ENCODE peak calls at places on chromosomes 3 and 15, in four cellular contexts. W is caudate nucleus; K is body of pancreas; F is stimulated activated CD8-positive, alpha-beta memory T cell treated with anti-CD3 and anti-CD28 coated beads, Interleukin-7, amount 100 ng/mL, for 1 hour. E is an unnamed sample.

GRCh38 chr3:57691411-57692133 is 1.3 kb downstream of the DENND6A start:
- DNase-seq in F (no peak), W (no peak), K (no peak), E (no peak)

GRCh38 chr3:100682056-100682853 is 27.0 kb upstream of the TFG start:
- DNase-seq in K (no peak), F (no peak), W (no peak), E (no peak)

GRCh38 chr3:195147649-195148121 is 123.3 kb downstream of the XXYLT1 start:
- DNase-seq in K (no peak), W (no peak), F (no peak), E (no peak)

GRCh38 chr3:196756738-196757137 is 17.1 kb downstream of the PAK2 start:
- DNase-seq in F (no peak), K (no peak), W (no peak), E (no peak)

GRCh38 chr15:62952969-62953368 is 89.6 kb upstream of the TPM1 start:
- DNase-seq in W (no peak), K (no peak), F (no peak), E (no peak)

GRCh38 chr15:51266548-51266947 is 71.8 kb downstream of the CYP19A1 start:
- DNase-seq in K (no peak), W (no peak), F (no peak), E (no peak)

GRCh38 chr3:173745952-173746682 is 348.6 kb downstream of the NLGN1 start:
- DNase-seq in F (no peak), W (no peak), K (no peak), E (peak)

GRCh38 chr3:119795849-119796248 is 13.9 kb downstream of the NR1I2 start:
- DNase-seq in K (no peak), F (no peak), W (no peak), E (no peak)

GRCh38 chr15:90191344-90191687 is 9.8 kb upstream of the SEMA4B start:
- DNase-seq in W (no peak), K (no peak), F (no peak), E (no peak)

GRCh38 chr3:195162033-195162669 is 108.8 kb downstream of the XXYLT1 start:
- DNase-seq in K (peak), F (no peak), W (no peak), E (no peak)

GRCh38 chr3:35777563-35777962 is 138.2 kb downstream of the ARPP21 start:
- DNase-seq in W (no peak), K (no peak), F (no peak), E (no peak)

GRCh38 chr3:2446146-2446545 is 347.5 kb downstream of the CNTN4 start:
- DNase-seq in F (no peak), K (no peak), W (no peak), E (no peak)

GRCh38 chr3:152853196-152853595 is 18.3 kb downstream of the P2RY1 start:
- DNase-seq in K (no peak), F (no peak), W (no peak), E (peak)

GRCh38 chr15:58229297-58229768 is 91.2 kb downstream of the AQP9 start:
- DNase-seq in K (no peak), F (no peak), W (peak), E (no peak)

GRCh38 chr3:185403002-185403401 is 40.1 kb downstream of the MAP3K13 start:
- DNase-seq in W (no peak), F (no peak), K (no peak), E (no peak)

GRCh38 chr3:186209810-186210752 is 101.2 kb upstream of the ETV5 start:
- DNase-seq in W (peak), K (peak), F (no peak), E (peak)

GRCh38 chr15:78944669-78945407 is at the start of gene CTSH:
- DNase-seq in W (peak), F (peak), K (peak), E (no peak)

GRCh38 chr3:154904328-154904727 is 175.8 kb upstream of the MME start:
- DNase-seq in F (no peak), W (no peak), K (no peak), E (peak)

E was measured in HCEC 1CT.